ENCODE peak calls at places on chromosomes 6 and 20, in nine cellular contexts. H is amniotic epithelial cell, O is RWPE1, S is iris pigment epithelial cell, A is body of pancreas, D is PC-3, V is ELR, R is trophoblast cell, N is mammary epithelial cell. C is an unnamed sample.

GRCh38 chr6:79250559-79250958 is 16.1 kb upstream of the HMGN3 start:
- DNase-seq in D (no peak), H (no peak), A (no peak), O (no peak), N (no peak), S (no peak), V (no peak), R (no peak), C (no peak)

GRCh38 chr20:34675993-34676641 is 775 bp downstream of the PIGU start:
- DNase-seq in N (no peak), R (no peak), A (no peak), V (no peak), S (peak; percentile 36), O (no peak), H (no peak), D (no peak), C (no peak)

GRCh38 chr6:169141706-169142705 is 111.6 kb downstream of the THBS2 start:
- DNase-seq in S (no peak), N (no peak), O (no peak), A (no peak), D (no peak), R (no peak), H (no peak), V (no peak), C (no peak)

GRCh38 chr6:89406157-89406556 is 5.9 kb downstream of the RRAGD start:
- DNase-seq in N (no peak), H (no peak), S (no peak), D (no peak), A (no peak), O (no peak), V (no peak), R (no peak), C (no peak)

GRCh38 chr6:80003841-80004198 is 629 bp upstream of the TTK start:
- DNase-seq in S (no peak), D (no peak), R (peak; percentile 4), O (no peak), N (no peak), A (no peak), H (no peak), V (no peak), C (peak; percentile 52)

GRCh38 chr20:19945732-19946670 is 71.2 kb upstream of the NAA20 start:
- DNase-seq in A (peak; percentile 78), S (no peak), O (no peak), V (no peak), N (no peak), R (peak; percentile 36), H (no peak), D (no peak), C (no peak)

GRCh38 chr6:142680308-142680707 is 264.7 kb downstream of the HIVEP2 start:
- DNase-seq in D (peak; percentile 4), A (no peak), V (peak; percentile 11), O (no peak), R (no peak), S (no peak), H (no peak), N (peak; percentile 55), C (no peak)

GRCh38 chr20:760751-761417 is 7.4 kb downstream of the SLC52A3 start:
- DNase-seq in N (no peak), H (peak; percentile 6), O (peak; percentile 42), S (peak; percentile 35), A (peak; percentile 35), R (peak; percentile 71), V (peak; percentile 43), D (no peak), C (peak; percentile 83)

GRCh38 chr20:23083553-23084220 is 2.4 kb downstream of the CD93 start:
- DNase-seq in H (no peak), O (no peak), N (no peak), V (no peak), D (no peak), A (no peak), R (no peak), S (no peak), C (no peak)

GRCh38 chr20:1928154-1928553 is 32.9 kb downstream of the SIRPA start:
- DNase-seq in O (no peak), V (no peak), A (no peak), N (no peak), S (no peak), R (no peak), H (no peak), D (no peak), C (no peak)

GRCh38 chr6:43987838-43988439 is 139.3 kb downstream of the MRPL14 start:
- DNase-seq in O (no peak), D (no peak), N (no peak), H (no peak), S (no peak), R (no peak), A (no peak), V (no peak), C (no peak)

GRCh38 chr20:62625921-62626547 is 16.3 kb upstream of the SLCO4A1 start:
- DNase-seq in H (no peak), A (no peak), N (no peak), O (no peak), R (no peak), S (no peak), V (no peak), D (no peak), C (no peak)

GRCh38 chr6:23081701-23082100 is 512.3 kb downstream of the HDGFL1 start:
- DNase-seq in R (no peak), A (no peak), S (no peak), D (no peak), H (no peak), O (no peak), N (no peak), V (no peak), C (no peak)